ENCODE peak calls at places on chromosome 20, in four cellular contexts. N is GM12878, C is HepG2, W is A549. B is an unnamed sample.
A peak's percentile ranks its signal among the peaks of the same experiment; 100 is the strongest.

GRCh38 chr20:54680872-54681297 is 205.5 kb downstream of the DOK5 start:
- DNase-seq in N (no peak), C (peak; percentile 65), W (peak; percentile 51), B (peak; percentile 37)

GRCh38 chr20:7770578-7770977 is 169.7 kb downstream of the HAO1 start:
- DNase-seq in N (peak; percentile 65), C (no peak), W (no peak), B (no peak)

GRCh38 chr20:31707994-31708744 is 14.5 kb downstream of the BCL2L1 start:
- DNase-seq in N (no peak), C (no peak), W (peak; percentile 62), B (no peak)

GRCh38 chr20:24531202-24531601 is 61.8 kb downstream of the SYNDIG1 start:
- DNase-seq in N (no peak), C (no peak), W (no peak), B (no peak)

GRCh38 chr20:19757973-19758887 is at the start of gene RIN2:
- DNase-seq in N (no peak), C (peak; percentile 86), W (peak; percentile 96), B (peak; percentile 98)

GRCh38 chr20:21465799-21466198 is 48.1 kb downstream of the NKX2-2 start:
- DNase-seq in N (no peak), C (no peak), W (no peak), B (no peak)

GRCh38 chr20:41316009-41316408 is 1.5 kb downstream of the ZHX3 start:
- DNase-seq in N (no peak), C (peak; percentile 46), W (no peak), B (no peak)

GRCh38 chr20:25273046-25273445 is 25.2 kb downstream of the PYGB start:
- DNase-seq in N (no peak), C (no peak), W (no peak), B (no peak)

GRCh38 chr20:46368902-46369268 is 37.5 kb downstream of the ELMO2 start:
- DNase-seq in N (no peak), C (no peak), W (no peak), B (no peak)

GRCh38 chr20:23673209-23673608 is 15.6 kb downstream of the CST4 start:
- DNase-seq in N (no peak), C (no peak), W (no peak), B (no peak)

GRCh38 chr20:63942250-63943006 is 13.8 kb downstream of the UCKL1 start:
- DNase-seq in N (no peak), C (no peak), W (peak; percentile 52), B (no peak)

GRCh38 chr20:20499469-20499868 is 131.6 kb downstream of the INSM1 start:
- DNase-seq in N (no peak), C (no peak), W (no peak), B (no peak)

GRCh38 chr20:41086402-41087324 is 50.7 kb upstream of the PLCG1 start:
- DNase-seq in N (no peak), C (no peak), W (no peak), B (peak; percentile 76)

GRCh38 chr20:20273281-20273680 is 94.6 kb upstream of the INSM1 start:
- DNase-seq in N (no peak), C (no peak), W (no peak), B (no peak)

GRCh38 chr20:48684501-48685041 is 143.2 kb downstream of the PREX1 start:
- DNase-seq in N (no peak), C (no peak), W (no peak), B (no peak)

GRCh38 chr20:48192109-48192508 is 406.8 kb upstream of the SULF2 start:
- DNase-seq in N (no peak), C (no peak), W (no peak), B (no peak)

GRCh38 chr20:54103067-54103761 is 32.8 kb upstream of the BCAS1 start:
- DNase-seq in N (no peak), C (peak; percentile 96), W (peak; percentile 90), B (peak; percentile 56)

GRCh38 chr20:14622796-14623195 is 285.4 kb upstream of the FLRT3 start:
- DNase-seq in N (no peak), C (peak; percentile 27), W (peak; percentile 77), B (no peak)

GRCh38 chr20:59992531-59992930 is 34.3 kb downstream of the CDH26 start:
- DNase-seq in N (no peak), C (no peak), W (no peak), B (no peak)

GRCh38 chr20:50304501-50304856 is 113.8 kb downstream of the CEBPB start:
- DNase-seq in N (no peak), C (no peak), W (no peak), B (peak; percentile 62)

GRCh38 chr20:17558154-17558940 is 11.5 kb upstream of the DSTN start:
- DNase-seq in N (no peak), C (peak; percentile 83), W (peak; percentile 93), B (no peak)

GRCh38 chr20:62061851-62062418 is 3.7 kb downstream of the TAF4 start:
- DNase-seq in N (no peak), C (no peak), W (no peak), B (no peak)
- TF ChIP-seq CTCF in N (no peak), C (no peak), W (no peak), B (no peak)

GRCh38 chr20:51800769-51801219 is 1.5 kb downstream of the SALL4 start:
- DNase-seq in N (no peak), C (no peak), W (peak; percentile 42), B (peak; percentile 69)
- TF ChIP-seq PBX3 in N (no peak), C (no peak), W (no peak), B (no peak)

GRCh38 chr20:44849712-44850111 is 35.8 kb upstream of the YWHAB start:
- DNase-seq in N (no peak), C (no peak), W (peak; percentile 26), B (peak; percentile 30)
- TF ChIP-seq CTCF in N (no peak), C (no peak), W (no peak), B (no peak)

DNA sequence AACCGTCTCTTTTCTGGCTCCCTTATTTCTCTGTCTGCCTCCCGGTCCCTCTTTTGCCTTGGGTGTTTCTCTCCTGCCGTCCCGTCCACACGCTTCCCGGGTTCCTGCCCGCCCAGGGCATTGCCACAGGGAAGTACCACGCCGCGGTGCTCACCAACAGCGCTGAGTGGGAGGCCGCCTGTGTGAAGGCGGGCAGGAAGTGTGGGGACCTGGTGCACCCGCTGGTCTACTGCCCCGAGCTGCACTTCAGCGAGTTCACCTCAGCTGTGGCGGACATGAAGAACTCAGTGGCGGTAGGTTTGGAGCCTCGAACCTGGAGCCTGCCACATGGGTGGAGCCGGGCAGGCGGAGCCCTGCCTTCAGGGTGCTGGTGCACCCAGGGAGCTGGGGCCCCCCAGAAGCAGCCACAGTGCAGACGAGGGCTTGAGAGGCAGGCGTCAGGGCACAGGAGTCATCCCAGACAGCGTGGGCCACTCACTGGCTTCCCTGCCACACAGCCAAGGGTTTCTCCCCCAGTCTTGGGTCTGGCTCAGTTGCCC is 21.3 kb downstream of the NPEPL1 start:
- DNase-seq in N (no peak), C (no peak), W (no peak), B (peak; percentile 23)
- TF ChIP-seq PBX3 in N (no peak), C (no peak), W (no peak), B (no peak)

GRCh38 chr20:43545837-43546578 is 12.8 kb upstream of the SGK2 start:
- DNase-seq in N (no peak), C (no peak), W (no peak), B (no peak)
- TF ChIP-seq CTCF in N (no peak), C (no peak), W (no peak), B (no peak)